ENCODE peak calls at places on chromosomes 1 and 21, in eight cellular contexts. Y is right cardiac atrium; K is prostate gland; H is Peyer's patch; U is CD8-positive, alpha-beta memory T cell; S is tibial artery; T is lung; O is body of pancreas. X is an unnamed sample.

GRCh38 chr1:29282135-29282923 is 46.0 kb downstream of the PTPRU start:
- DNase-seq in Y (no peak), K (no peak), H (no peak), U (no peak), S (no peak), T (no peak), O (no peak), X (no peak)

GRCh38 chr1:43536196-43536863 is 5.6 kb downstream of the PTPRF start:
- DNase-seq in Y (no peak), K (peak; percentile 88), H (peak; percentile 52), U (no peak), S (no peak), T (no peak), O (peak; percentile 86), X (no peak)

GRCh38 chr1:204726478-204726877 is 40.9 kb upstream of the LRRN2 start:
- DNase-seq in Y (no peak), K (no peak), H (no peak), U (no peak), S (no peak), T (no peak), O (peak; percentile 61), X (no peak)

GRCh38 chr1:31667065-31667785 is 22.5 kb upstream of the PEF1 start:
- DNase-seq in Y (peak; percentile 64), K (no peak), H (peak; percentile 48), U (no peak), S (no peak), T (no peak), O (no peak), X (no peak)

GRCh38 chr1:30171956-30172694 is 551.3 kb downstream of the MATN1 start:
- DNase-seq in Y (no peak), K (no peak), H (no peak), U (no peak), S (no peak), T (no peak), O (no peak), X (no peak)

GRCh38 chr1:24233684-24234600 is 46.9 kb upstream of the IFNLR1 start:
- DNase-seq in Y (no peak), K (no peak), H (no peak), U (no peak), S (no peak), T (no peak), O (no peak), X (no peak)

GRCh38 chr1:1164701-1165451 is 8.8 kb upstream of the TTLL10 start:
- DNase-seq in Y (peak; percentile 52), K (peak; percentile 61), H (peak; percentile 83), U (no peak), S (no peak), T (no peak), O (peak; percentile 84), X (no peak)

GRCh38 chr1:181423301-181423918 is 59.9 kb upstream of the CACNA1E start:
- DNase-seq in Y (peak; percentile 60), K (no peak), H (no peak), U (peak; percentile 1), S (no peak), T (no peak), O (peak; percentile 76), X (peak; percentile 34)

GRCh38 chr1:223102797-223103533 is 40.1 kb downstream of the TLR5 start:
- DNase-seq in Y (no peak), K (no peak), H (no peak), U (no peak), S (no peak), T (no peak), O (peak; percentile 84), X (peak; percentile 30)

GRCh38 chr1:24910210-24910609 is 19.9 kb downstream of the RUNX3 start:
- DNase-seq in Y (no peak), K (no peak), H (no peak), U (no peak), S (no peak), T (no peak), O (no peak), X (no peak)

GRCh38 chr1:12447849-12448312 is 170.1 kb downstream of the DHRS3 start:
- DNase-seq in Y (no peak), K (no peak), H (no peak), U (no peak), S (no peak), T (no peak), O (no peak), X (no peak)

GRCh38 chr1:32249831-32250525 is 1.1 kb upstream of the LCK start:
- DNase-seq in Y (peak; percentile 75), K (no peak), H (no peak), U (peak; percentile 89), S (no peak), T (no peak), O (peak; percentile 30), X (peak; percentile 87)

GRCh38 chr1:233113713-233114028 is 163.3 kb downstream of the NTPCR start:
- DNase-seq in Y (no peak), K (no peak), H (no peak), U (no peak), S (no peak), T (no peak), O (no peak), X (no peak)

GRCh38 chr1:63148825-63149645 is 173.3 kb upstream of the FOXD3 start:
- DNase-seq in Y (peak; percentile 21), K (no peak), H (no peak), U (no peak), S (no peak), T (peak; percentile 32), O (peak; percentile 59), X (no peak)

GRCh38 chr1:111864862-111865261 is 109.2 kb downstream of the DDX20 start:
- DNase-seq in Y (no peak), K (no peak), H (no peak), U (no peak), S (no peak), T (no peak), O (no peak), X (no peak)

GRCh38 chr1:109664671-109665070 is 3.2 kb upstream of the GSTM2 start:
- DNase-seq in Y (no peak), K (no peak), H (no peak), U (no peak), S (no peak), T (no peak), O (no peak), X (no peak)

GRCh38 chr1:64608015-64608650 is 136.7 kb upstream of the RAVER2 start:
- DNase-seq in Y (no peak), K (peak; percentile 47), H (no peak), U (no peak), S (no peak), T (no peak), O (no peak), X (no peak)

GRCh38 chr21:30044447-30045064 is 104.8 kb upstream of the GRIK1 start:
- DNase-seq in Y (no peak), K (no peak), H (no peak), U (no peak), S (no peak), T (no peak), O (peak; percentile 13), X (peak; percentile 6)

GRCh38 chr1:6585081-6585722 is 5.4 kb downstream of the ZBTB48 start:
- DNase-seq in Y (no peak), K (no peak), H (no peak), U (no peak), S (no peak), T (no peak), O (no peak), X (no peak)

GRCh38 chr1:174337000-174337681 is 110.6 kb upstream of the GPR52 start:
- DNase-seq in Y (no peak), K (no peak), H (no peak), U (no peak), S (no peak), T (no peak), O (no peak), X (no peak)

GRCh38 chr1:218823291-218823900 is 350.3 kb upstream of the LYPLAL1 start:
- DNase-seq in Y (no peak), K (no peak), H (no peak), U (no peak), S (no peak), T (no peak), O (no peak), X (no peak)

DNA sequence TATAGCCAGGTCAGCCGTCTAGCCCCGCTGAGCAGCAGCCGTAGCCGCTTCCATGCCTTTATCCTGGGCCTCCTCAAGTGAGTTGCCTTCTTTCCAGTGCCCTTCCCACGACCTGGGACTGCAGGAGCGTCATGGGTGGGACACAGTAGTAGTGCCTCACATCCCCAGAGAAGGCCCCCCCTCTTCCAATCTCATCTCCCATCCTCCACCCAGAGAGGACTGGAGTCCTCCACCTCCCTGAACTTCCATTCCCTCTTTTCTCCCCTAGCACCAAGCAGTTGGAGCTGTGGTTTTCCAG is 4.9 kb downstream of the RUSC1 start:
- DNase-seq in Y (no peak), K (no peak), H (no peak), U (no peak), S (no peak), T (no peak), O (no peak), X (no peak)
- H3K4me3 ChIP-seq in Y (no peak overlapping the region), K (peak overlapping the region; percentile 88), H (no peak overlapping the region), U (no peak overlapping the region), S (peak overlapping the region; percentile 91), T (no peak overlapping the region), O (no peak overlapping the region), X (peak overlapping the region; percentile 84)

DNA sequence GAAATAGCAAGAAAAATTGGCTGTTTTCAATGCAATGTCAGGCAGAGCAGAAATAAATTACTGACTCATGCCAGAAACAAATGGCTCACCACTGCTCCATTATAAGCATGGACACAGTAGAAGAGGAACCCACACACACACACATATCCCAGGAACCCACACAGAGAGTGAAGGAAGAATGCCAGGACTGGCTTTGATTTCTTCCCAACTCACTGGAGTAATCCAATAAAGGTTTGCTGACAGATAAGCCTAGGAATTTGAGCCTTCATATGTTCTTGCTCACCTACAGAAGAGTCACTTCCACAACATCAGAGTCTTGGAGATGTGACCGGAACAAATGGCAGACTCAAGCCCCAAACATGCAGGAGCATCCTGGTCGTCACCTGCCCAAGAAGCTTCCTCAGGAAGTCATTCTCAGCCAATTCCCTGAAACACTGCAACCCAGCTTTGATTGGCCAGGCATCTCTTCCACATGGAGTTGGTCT is 2.2 kb downstream of the SH3BP5L start:
- DNase-seq in Y (no peak), K (no peak), H (no peak), U (no peak), S (no peak), T (no peak), O (no peak), X (no peak)
- H3K4me1 ChIP-seq in Y (peaks cover 37% of the 10 kb centered on the region), K (peaks cover 8% of the 10 kb centered on the region), H (peaks cover 8% of the 10 kb centered on the region), U (peaks cover 71% of the 10 kb centered on the region), S (no peaks in the 10 kb centered on the region), T (peaks cover 30% of the 10 kb centered on the region), O (peaks cover 59% of the 10 kb centered on the region), X (peaks cover 75% of the 10 kb centered on the region)

DNA sequence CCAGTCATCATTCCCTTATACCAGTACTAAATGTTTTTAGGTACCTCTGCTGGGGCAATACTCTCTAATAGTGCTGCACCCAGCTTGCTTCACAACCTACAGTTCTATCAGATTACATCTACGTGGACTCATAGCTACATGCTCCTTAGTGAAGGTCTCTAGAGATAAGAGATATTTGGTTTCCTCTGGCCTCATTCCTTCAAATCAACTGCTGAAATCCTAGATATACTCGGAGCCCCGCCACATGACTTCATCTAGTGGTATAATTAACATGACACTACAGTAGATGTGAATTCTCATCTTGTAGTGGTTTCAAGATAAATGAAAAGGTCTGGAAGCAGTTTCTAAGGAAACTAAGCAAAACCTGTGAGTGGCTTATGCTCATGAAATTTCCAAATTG is 115.4 kb downstream of the SMYD2 start:
- DNase-seq in Y (no peak), K (no peak), H (no peak), U (no peak), S (no peak), T (no peak), O (no peak), X (no peak)
- H3K4me3 ChIP-seq in Y (no peak overlapping the region), K (no peak overlapping the region), H (no peak overlapping the region), U (no peak overlapping the region), S (no peak overlapping the region), T (no peak overlapping the region), O (no peak overlapping the region), X (no peak overlapping the region)

GRCh38 chr1:99755664-99756063 is 10.8 kb downstream of the FRRS1 start:
- DNase-seq in Y (no peak), K (no peak), H (no peak), U (no peak), S (no peak), T (no peak), O (no peak), X (no peak)
- H3K4me1 ChIP-seq in Y (peaks cover 1% of the 10 kb centered on the region), K (peaks cover 5% of the 10 kb centered on the region), H (no peaks in the 10 kb centered on the region), U (no peaks in the 10 kb centered on the region), S (no peaks in the 10 kb centered on the region), T (peaks cover 5% of the 10 kb centered on the region), O (peaks cover 5% of the 10 kb centered on the region), X (no peaks in the 10 kb centered on the region)

X was measured in heart right ventricle.